ENCODE peak calls at places on chromosome 9, in four cellular contexts. J is endothelial cell of umbilical vein, N is PC-3, D is astrocyte. G is an unnamed sample.

GRCh38 chr9:83981126-83981871 is 694 bp downstream of the RMI1 start:
- DNase-seq in J (peak), N (peak), D (peak), G (no peak)

GRCh38 chr9:101791938-101792337 is 53.5 kb upstream of the GRIN3A start:
- DNase-seq in J (no peak), N (peak), D (peak), G (no peak)

GRCh38 chr9:124190761-124191160 is 67.0 kb upstream of the NEK6 start:
- DNase-seq in J (no peak), N (no peak), D (no peak), G (no peak)

GRCh38 chr9:79465171-79465570 is 106.6 kb upstream of the TLE4 start:
- DNase-seq in J (no peak), N (no peak), D (no peak), G (no peak)

GRCh38 chr9:136881691-136882108 is 4.6 kb upstream of the TRAF2 start:
- DNase-seq in J (no peak), N (no peak), D (no peak), G (no peak)

GRCh38 chr9:9299134-9299533 is 1313.7 kb downstream of the PTPRD start:
- DNase-seq in J (no peak), N (no peak), D (no peak), G (no peak)

GRCh38 chr9:119086590-119086989 is 282.6 kb downstream of the BRINP1 start:
- DNase-seq in J (no peak), N (no peak), D (no peak), G (no peak)

GRCh38 chr9:105993051-105993854 is 298.9 kb downstream of the TMEM38B start:
- DNase-seq in J (no peak), N (no peak), D (no peak), G (no peak)

GRCh38 chr9:129027685-129028191 is 393 bp downstream of the SH3GLB2 start:
- DNase-seq in J (peak), N (peak), D (no peak), G (no peak)

GRCh38 chr9:137317979-137318511 is 16.0 kb upstream of the NRARP start:
- DNase-seq in J (no peak), N (no peak), D (no peak), G (no peak)

GRCh38 chr9:126050605-126050990 is 276.0 kb upstream of the MVB12B start:
- DNase-seq in J (no peak), N (no peak), D (no peak), G (no peak)

GRCh38 chr9:19967567-19968459 is 179.0 kb upstream of the SLC24A2 start:
- DNase-seq in J (no peak), N (no peak), D (no peak), G (no peak)

GRCh38 chr9:132769895-132770774 is 99.9 kb downstream of the GTF3C4 start:
- DNase-seq in J (peak), N (peak), D (peak), G (no peak)

GRCh38 chr9:126229501-126229900 is 97.1 kb upstream of the MVB12B start:
- DNase-seq in J (no peak), N (no peak), D (no peak), G (no peak)

GRCh38 chr9:93911136-93911745 is 43.9 kb downstream of the BARX1 start:
- DNase-seq in J (no peak), N (no peak), D (no peak), G (no peak)

GRCh38 chr9:110427497-110428104 is 89.9 kb upstream of the TXNDC8 start:
- DNase-seq in J (peak), N (peak), D (peak), G (no peak)

GRCh38 chr9:91106415-91106814 is 255.3 kb downstream of the AUH start:
- DNase-seq in J (no peak), N (no peak), D (no peak), G (no peak)

GRCh38 chr9:5971740-5972139 is 43.7 kb downstream of the RANBP6 start:
- DNase-seq in J (peak), N (peak), D (peak), G (no peak)

GRCh38 chr9:77021289-77021927 is 2.0 kb downstream of the FOXB2 start:
- DNase-seq in J (peak), N (no peak), D (no peak), G (no peak)

GRCh38 chr9:77953590-77953989 is 78.0 kb downstream of the GNAQ start:
- DNase-seq in J (no peak), N (no peak), D (no peak), G (no peak)

GRCh38 chr9:87683751-87684626 is 41.9 kb upstream of the CTSL start:
- DNase-seq in J (no peak), N (no peak), D (no peak), G (no peak)

GRCh38 chr9:95877984-95878383 is 2.5 kb downstream of the ERCC6L2 start:
- DNase-seq in J (no peak), N (no peak), D (no peak), G (no peak)

GRCh38 chr9:92094655-92095054 is 20.6 kb downstream of the SPTLC1 start:
- DNase-seq in J (no peak), N (peak), D (peak), G (no peak)

GRCh38 chr9:127788337-127789011 is 2.6 kb downstream of the CDK9 start:
- DNase-seq in J (no peak), N (no peak), D (no peak), G (no peak)

GRCh38 chr9:137041134-137041533 is 4.8 kb downstream of the NPDC1 start:
- DNase-seq in J (no peak), N (no peak), D (no peak), G (no peak)

GRCh38 chr9:76996700-76997099 is 22.8 kb upstream of the FOXB2 start:
- DNase-seq in J (no peak), N (peak), D (no peak), G (no peak)

GRCh38 chr9:33024966-33025571 is at the start of gene DNAJA1:
- DNase-seq in J (peak), N (peak), D (peak), G (peak)

GRCh38 chr9:108467653-108468324 is 388.0 kb downstream of the ACTL7B start:
- DNase-seq in J (no peak), N (peak), D (peak), G (no peak)

GRCh38 chr9:20640331-20641187 is 18.3 kb upstream of the MLLT3 start:
- DNase-seq in J (peak), N (peak), D (peak), G (no peak)

GRCh38 chr9:89419978-89420394 is 77.9 kb downstream of the SEMA4D start:
- DNase-seq in J (no peak), N (no peak), D (no peak), G (no peak)

GRCh38 chr9:63817622-63818518 is 1467.1 kb downstream of the FOXD4L5 start:
- DNase-seq in J (peak), N (no peak), D (peak), G (no peak)

GRCh38 chr9:13140843-13141592 is 138.5 kb downstream of the MPDZ start:
- DNase-seq in J (peak), N (peak), D (peak), G (no peak)

GRCh38 chr9:29965834-29966233 is 2392.6 kb upstream of the C9orf72 start:
- DNase-seq in J (no peak), N (no peak), D (no peak), G (no peak)

GRCh38 chr9:111720170-111720569 is 58.8 kb downstream of the GNG10 start:
- DNase-seq in J (peak), N (no peak), D (no peak), G (no peak)
- TF ChIP-seq CTCF in J (no peak), N (peak), D (no peak), G (no peak)

GRCh38 chr9:71042448-71042847 is 79.0 kb downstream of the TRPM3 start:
- DNase-seq in J (no peak), N (no peak), D (no peak), G (no peak)

GRCh38 chr9:71037521-71037920 is 83.9 kb downstream of the TRPM3 start:
- DNase-seq in J (no peak), N (no peak), D (no peak), G (no peak)

GRCh38 chr9:71032779-71033178 is 88.6 kb downstream of the TRPM3 start:
- DNase-seq in J (no peak), N (no peak), D (no peak), G (no peak)

GRCh38 chr9:71036501-71036900 is 84.9 kb downstream of the TRPM3 start:
- DNase-seq in J (peak), N (no peak), D (peak), G (no peak)
- TF ChIP-seq CTCF in J (no peak), N (no peak), D (no peak), G (no peak)

DNA sequence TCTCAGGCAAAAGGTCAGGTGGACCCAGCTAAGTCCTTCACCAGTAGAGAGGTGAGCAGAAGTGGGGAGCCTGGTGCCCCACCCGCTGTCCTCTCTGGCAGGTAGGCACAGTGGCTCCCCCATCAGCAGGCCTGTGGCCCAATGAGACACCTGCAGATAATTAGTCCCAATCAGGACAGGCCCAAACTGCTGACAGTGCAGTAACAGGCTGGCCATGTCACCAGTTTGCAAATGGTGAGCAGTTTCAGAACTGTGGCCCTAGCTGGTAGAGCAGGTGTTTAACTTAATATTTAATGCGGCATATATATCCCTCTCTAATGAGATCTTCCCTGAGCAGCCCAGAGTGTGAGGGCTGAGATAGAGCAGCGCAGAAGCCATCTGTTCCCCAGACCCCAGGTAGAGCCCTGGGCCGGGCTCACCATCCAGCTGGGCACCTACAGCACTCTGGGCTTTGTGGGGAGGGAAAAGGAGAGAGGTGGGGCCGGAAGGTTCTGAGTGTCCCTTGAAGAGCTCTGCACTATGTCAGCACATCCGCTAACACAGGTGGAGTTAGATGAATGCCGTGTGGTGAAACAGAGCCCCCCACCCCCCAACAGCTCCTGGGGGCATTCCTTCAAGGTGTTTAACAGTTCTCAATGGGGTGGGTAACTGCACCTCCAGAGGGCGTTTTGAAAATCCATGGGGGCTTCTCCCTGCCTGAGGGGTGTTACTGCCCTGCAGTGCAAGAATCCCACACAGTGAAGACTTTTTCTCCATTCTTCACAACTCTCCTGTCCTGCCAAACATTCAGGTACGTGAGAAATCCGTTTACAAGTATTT is 120.5 kb downstream of the PAX5 start:
- DNase-seq in J (no peak), N (no peak), D (no peak), G (no peak)
- TF ChIP-seq CTCF in J (peak), N (peak), D (peak), G (no peak)

DNA sequence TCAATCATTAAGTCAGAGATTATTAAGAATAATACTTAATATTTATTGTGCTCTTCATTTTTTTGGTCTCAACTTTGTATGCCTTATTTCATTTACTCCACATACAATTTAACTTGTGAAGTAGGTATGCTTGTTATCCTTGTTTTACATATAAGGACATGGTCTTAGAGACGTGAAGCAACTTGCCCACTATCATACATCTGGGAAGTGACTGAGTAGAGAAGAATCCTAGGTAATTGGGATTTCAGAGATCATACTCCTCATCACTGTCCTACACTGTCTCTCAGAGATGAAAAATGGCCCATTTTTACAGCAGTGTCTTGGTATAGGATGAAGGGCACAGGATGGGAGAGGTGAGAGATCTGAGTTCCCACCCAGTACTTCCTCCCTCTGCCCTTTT is 23.3 kb downstream of the DMRT2 start:
- DNase-seq in J (no peak), N (no peak), D (no peak), G (no peak)
- TF ChIP-seq CTCF in J (no peak), N (no peak), D (no peak), G (no peak)

GRCh38 chr9:99578666-99579065 is 243.0 kb upstream of the NR4A3 start:
- DNase-seq in J (no peak), N (no peak), D (no peak), G (no peak)

GRCh38 chr9:99577351-99577750 is 244.3 kb upstream of the NR4A3 start:
- DNase-seq in J (no peak), N (no peak), D (no peak), G (no peak)

GRCh38 chr9:99573883-99574282 is 247.8 kb upstream of the NR4A3 start:
- DNase-seq in J (no peak), N (no peak), D (no peak), G (no peak)

GRCh38 chr9:99576830-99577229 is 244.9 kb upstream of the NR4A3 start:
- DNase-seq in J (no peak), N (no peak), D (no peak), G (no peak)

DNA sequence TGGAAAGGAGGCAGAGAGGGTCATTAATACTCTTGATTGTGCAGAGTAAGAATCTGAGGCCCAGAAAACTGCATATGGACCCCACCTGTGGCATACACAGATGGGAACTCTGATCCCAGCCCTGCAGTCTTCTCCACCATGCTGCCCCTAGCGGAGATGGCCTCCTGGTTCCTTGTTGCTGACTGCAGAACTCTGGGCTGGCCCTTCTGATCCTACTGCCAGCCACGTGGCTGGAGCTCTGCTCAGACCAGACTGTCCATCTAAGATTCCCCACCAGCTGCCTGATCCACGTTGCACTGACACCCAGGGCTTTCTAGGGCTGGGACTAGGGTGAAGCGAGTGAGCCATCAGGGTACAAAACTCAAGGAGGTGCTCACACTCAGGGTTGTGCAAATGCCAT is 245.7 kb upstream of the NR4A3 start:
- DNase-seq in J (no peak), N (peak), D (no peak), G (no peak)
- TF ChIP-seq CTCF in J (no peak), N (peak), D (no peak), G (no peak)

GRCh38 chr9:97900738-97901565 is 21.3 kb downstream of the TRMO start:
- DNase-seq in J (peak), N (peak), D (peak), G (no peak)

GRCh38 chr9:97889941-97890557 is 32.3 kb downstream of the TRMO start:
- DNase-seq in J (peak), N (peak), D (no peak), G (no peak)

GRCh38 chr9:97900103-97900737 is 22.1 kb downstream of the TRMO start:
- DNase-seq in J (no peak), N (peak), D (peak), G (peak)

GRCh38 chr9:97891736-97892135 is 30.6 kb downstream of the TRMO start:
- DNase-seq in J (no peak), N (no peak), D (no peak), G (no peak)

GRCh38 chr9:97895695-97896332 is 26.5 kb downstream of the TRMO start:
- DNase-seq in J (no peak), N (peak), D (no peak), G (no peak)
- TF ChIP-seq CTCF in J (no peak), N (peak), D (no peak), G (no peak)

DNA sequence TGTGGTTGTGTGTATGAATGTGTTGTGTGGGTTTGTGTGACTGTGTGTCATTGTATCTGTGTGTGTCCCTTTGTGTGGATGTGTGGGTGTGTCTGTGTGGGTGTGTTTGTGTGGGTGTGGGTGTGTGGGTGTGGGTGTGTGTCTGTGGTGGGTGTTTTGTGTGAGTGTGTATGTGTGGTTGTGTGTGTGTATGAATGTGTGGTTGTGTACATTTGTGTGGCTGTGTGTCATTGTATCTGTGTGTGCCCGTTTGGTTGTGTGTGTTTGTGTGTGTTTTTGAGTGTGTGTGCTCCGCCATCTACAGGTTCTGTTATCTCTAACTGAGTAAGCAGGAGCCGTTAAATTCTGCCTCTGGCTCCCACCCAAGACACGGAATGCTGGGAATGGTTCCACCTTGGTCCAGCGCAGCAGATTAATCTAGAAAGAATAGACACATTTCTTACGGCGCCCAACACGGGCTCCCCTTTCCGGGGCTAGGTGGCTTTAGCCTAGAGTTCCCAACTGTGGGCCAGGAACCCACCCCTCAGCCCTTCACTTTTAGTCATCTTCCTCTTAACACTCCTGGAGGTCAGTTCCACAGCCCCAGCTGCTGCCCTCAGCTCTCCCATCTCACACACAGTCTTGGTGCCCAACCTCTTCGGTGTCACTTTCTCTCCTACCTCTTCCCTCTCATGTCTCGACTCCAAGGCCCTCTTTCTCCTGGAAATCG is 197.1 kb downstream of the TTLL11 start:
- DNase-seq in J (peak), N (no peak), D (peak), G (no peak)
- TF ChIP-seq CTCF in J (no peak), N (no peak), D (no peak), G (no peak)

DNA sequence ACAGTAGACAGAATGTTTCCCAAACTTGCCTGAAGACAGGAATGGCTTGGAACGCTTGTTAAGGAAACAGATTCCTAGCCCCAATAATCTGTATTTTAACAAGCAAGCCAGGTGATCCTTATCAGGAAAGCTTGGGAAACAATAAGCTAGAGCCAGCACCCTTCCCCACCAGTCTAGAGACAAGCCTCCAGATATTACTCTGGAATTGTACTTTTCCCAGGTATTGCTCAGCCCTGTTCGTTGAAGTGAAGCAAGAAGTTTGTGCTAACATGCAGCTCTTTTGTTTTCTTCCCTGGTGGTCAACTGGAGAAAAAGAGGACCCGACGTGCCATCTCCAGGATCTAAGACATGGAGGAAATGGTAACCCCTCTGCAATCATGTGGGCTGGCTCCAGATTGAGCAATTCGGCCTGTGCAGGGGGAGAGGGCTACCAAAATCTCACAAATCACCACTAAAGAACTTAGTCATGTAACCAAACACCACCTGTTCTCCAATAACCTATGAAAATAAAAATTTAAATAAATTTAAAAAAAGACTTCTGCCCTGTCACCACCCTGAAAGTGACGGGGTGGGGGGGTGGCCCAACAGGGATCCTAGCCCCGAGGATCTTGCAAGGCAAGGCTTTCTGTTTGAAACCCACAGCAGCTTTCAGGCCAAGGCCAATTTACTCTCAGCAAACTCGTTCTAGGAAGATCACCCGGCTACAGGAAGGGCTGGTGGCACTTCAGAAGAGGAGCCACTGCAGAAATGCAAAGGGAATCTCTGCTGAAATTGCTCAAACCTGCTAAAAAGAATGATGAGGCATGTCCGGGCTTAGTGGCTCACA is 48.6 kb downstream of the SHB start:
- DNase-seq in J (peak), N (no peak), D (no peak), G (no peak)
- TF ChIP-seq CTCF in J (no peak), N (no peak), D (no peak), G (no peak)

GRCh38 chr9:27572918-27573698 is at the start of gene C9orf72:
- DNase-seq in J (peak), N (peak), D (peak), G (no peak)
- TF ChIP-seq CTCF in J (no peak), N (no peak), D (no peak), G (no peak)

GRCh38 chr9:134168731-134169130 is 4.4 kb upstream of the RNU6ATAC start:
- DNase-seq in J (no peak), N (no peak), D (no peak), G (no peak)
- TF ChIP-seq CTCF in J (no peak), N (peak), D (peak), G (no peak)

G was measured in AG09319.